ENCODE peak calls at places on chromosomes 16 and 17, in eight cellular contexts. R is CD8-positive, alpha-beta T cell; V is GM23248; U is HAP-1; L is ascending aorta; H is fibroblast of lung; X is spleen; Z is trophoblast cell. W is an unnamed sample.

GRCh38 chr17:35188111-35188510 is 6.1 kb downstream of the SLC35G3 start:
- DNase-seq in Z (no peak), H (no peak), U (no peak), L (no peak), R (no peak), V (no peak), X (no peak), W (no peak)

GRCh38 chr16:85555549-85556455 is 57.3 kb upstream of the GSE1 start:
- DNase-seq in V (peak; percentile 61), L (no peak), R (no peak), H (no peak), X (no peak), Z (peak; percentile 68), U (peak; percentile 90), W (peak; percentile 70)

GRCh38 chr16:78761427-78761826 is 662.0 kb downstream of the WWOX start:
- DNase-seq in L (no peak), Z (no peak), X (no peak), R (no peak), H (no peak), V (no peak), U (no peak), W (no peak)

GRCh38 chr17:57987582-57988300 is at the start of gene VEZF1:
- DNase-seq in R (peak; percentile 70), U (peak; percentile 88), V (peak; percentile 90), H (peak; percentile 59), Z (peak; percentile 34), L (peak; percentile 85), X (peak; percentile 96), W (peak; percentile 89)

GRCh38 chr17:13806023-13806553 is 204.4 kb upstream of the HS3ST3A1 start:
- DNase-seq in R (no peak), Z (no peak), L (no peak), V (no peak), U (no peak), X (no peak), H (no peak), W (no peak)

GRCh38 chr16:10373556-10373955 is 12.3 kb upstream of the ATF7IP2 start:
- DNase-seq in H (no peak), L (no peak), U (no peak), X (peak; percentile 2), R (no peak), V (no peak), Z (no peak), W (no peak)

GRCh38 chr17:40312131-40312731 is 3.3 kb downstream of the RARA start:
- DNase-seq in L (peak; percentile 86), X (no peak), R (no peak), U (no peak), Z (no peak), V (no peak), H (no peak), W (no peak)

GRCh38 chr17:61744252-61744651 is 119.1 kb downstream of the BRIP1 start:
- DNase-seq in X (no peak), R (no peak), H (no peak), U (no peak), Z (no peak), V (no peak), L (no peak), W (no peak)

GRCh38 chr16:67942200-67942509 is 1.8 kb downstream of the LCAT start:
- DNase-seq in Z (no peak), R (no peak), H (no peak), U (peak; percentile 70), X (no peak), V (peak; percentile 60), L (no peak), W (peak; percentile 55)

GRCh38 chr16:47460301-47460754 is 535 bp downstream of the ITFG1 start:
- DNase-seq in V (peak; percentile 34), Z (peak; percentile 37), X (no peak), U (no peak), R (no peak), L (no peak), H (no peak), W (peak; percentile 32)

GRCh38 chr17:73526851-73527250 is 117.4 kb downstream of the SDK2 start:
- DNase-seq in U (no peak), H (no peak), Z (no peak), X (peak; percentile 14), R (no peak), V (no peak), L (no peak), W (no peak)

GRCh38 chr16:83355570-83356218 is 452.1 kb upstream of the HSBP1 start:
- DNase-seq in R (no peak), X (no peak), U (no peak), Z (no peak), V (no peak), H (no peak), L (no peak), W (no peak)

GRCh38 chr16:14447783-14448182 is 182.3 kb downstream of the PARN start:
- DNase-seq in L (no peak), X (no peak), U (no peak), Z (no peak), H (no peak), V (no peak), R (no peak), W (no peak)

GRCh38 chr17:81859906-81860755 is at the start of gene P4HB:
- DNase-seq in V (peak; percentile 48), R (no peak), H (no peak), X (peak; percentile 98), Z (no peak), L (no peak), U (peak; percentile 99), W (no peak)

DNA sequence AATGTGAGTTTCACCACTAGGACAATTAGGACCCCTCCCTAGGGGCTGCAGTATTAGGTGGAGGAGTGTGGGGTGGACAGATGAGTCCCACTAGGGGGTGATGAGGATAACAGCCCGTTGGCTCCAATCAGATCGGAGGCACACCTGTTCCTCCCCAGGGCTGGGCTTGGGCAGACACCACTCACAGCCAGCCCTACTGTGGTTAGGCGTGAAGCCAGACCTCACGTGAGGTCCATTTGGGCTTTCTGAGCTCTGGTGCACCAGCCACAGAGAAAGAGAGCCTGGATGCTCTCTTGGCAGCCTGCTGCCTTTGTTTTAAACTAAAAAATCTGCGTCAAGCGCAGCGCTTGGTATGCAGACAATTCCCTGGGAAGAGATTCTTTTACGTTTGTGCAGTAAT is 167.5 kb upstream of the WSCD1 start:
- DNase-seq in R (no peak), L (no peak), V (no peak), U (no peak), H (no peak), X (no peak), Z (no peak), W (no peak)
- H3K4me3 ChIP-seq in R (no peak overlapping the region), L (no peak overlapping the region), V (no peak overlapping the region), U (no peak overlapping the region), H (no peak overlapping the region), X (no peak overlapping the region), Z (no peak overlapping the region), W (no peak overlapping the region)

GRCh38 chr17:45289316-45290268 is 27.2 kb downstream of the MAP3K14 start:
- DNase-seq in R (no peak), U (no peak), Z (no peak), L (no peak), V (no peak), X (no peak), H (no peak), W (no peak)

GRCh38 chr17:45292696-45293412 is 24.0 kb downstream of the MAP3K14 start:
- DNase-seq in R (no peak), U (no peak), X (no peak), V (no peak), L (no peak), H (no peak), Z (no peak), W (no peak)

GRCh38 chr17:45290269-45290765 is 26.5 kb downstream of the MAP3K14 start:
- DNase-seq in X (no peak), Z (no peak), U (no peak), L (no peak), H (no peak), V (no peak), R (no peak), W (no peak)

GRCh38 chr17:45293413-45294211 is 23.2 kb downstream of the MAP3K14 start:
- DNase-seq in Z (peak; percentile 57), U (no peak), V (peak; percentile 96), L (peak; percentile 94), R (no peak), X (peak; percentile 82), H (peak; percentile 96), W (peak; percentile 87)

GRCh38 chr17:45291170-45291805 is 25.5 kb downstream of the MAP3K14 start:
- DNase-seq in R (no peak), V (no peak), Z (no peak), H (no peak), X (no peak), U (no peak), L (no peak), W (no peak)
- H3K4me1 ChIP-seq in R (peaks cover 12% of the 10 kb centered on the region), V (peaks cover 47% of the 10 kb centered on the region), Z (peaks cover 17% of the 10 kb centered on the region), H (peaks cover 24% of the 10 kb centered on the region), X (peaks cover 54% of the 10 kb centered on the region), U (no peaks in the 10 kb centered on the region), L (peaks cover 53% of the 10 kb centered on the region), W (peaks cover 49% of the 10 kb centered on the region)

GRCh38 chr17:60392042-60392844 is at the start of gene USP32:
- DNase-seq in U (peak; percentile 100), H (peak; percentile 98), L (peak; percentile 99), V (peak; percentile 99), R (peak; percentile 97), X (peak; percentile 100), Z (peak; percentile 97), W (peak; percentile 98)

GRCh38 chr17:60390223-60390622 is 1.7 kb downstream of the USP32 start:
- DNase-seq in L (no peak), Z (no peak), H (peak; percentile 38), U (no peak), V (peak; percentile 83), R (no peak), X (no peak), W (peak; percentile 18)

GRCh38 chr17:60391419-60392041 is 403 bp downstream of the USP32 start:
- DNase-seq in X (no peak), V (no peak), H (peak; percentile 25), Z (no peak), L (no peak), R (no peak), U (no peak), W (peak; percentile 90)

GRCh38 chr17:60392845-60393702 is 1.1 kb upstream of the USP32 start:
- DNase-seq in U (peak; percentile 54), L (peak; percentile 67), X (no peak), H (peak; percentile 66), Z (no peak), R (peak; percentile 1), V (peak; percentile 70), W (peak; percentile 58)

GRCh38 chr17:60390881-60391418 is 983 bp downstream of the USP32 start:
- DNase-seq in V (peak; percentile 68), R (no peak), X (peak; percentile 80), Z (no peak), H (peak; percentile 39), L (peak; percentile 66), U (peak; percentile 58), W (peak; percentile 49)
- H3K4me3 ChIP-seq in V (peak overlapping the region; percentile 89), R (peak overlapping the region; percentile 86), X (peak overlapping the region; percentile 88), Z (peak overlapping the region; percentile 87), H (peak overlapping the region; percentile 89), L (peak overlapping the region; percentile 90), U (peak overlapping the region; percentile 80), W (peak overlapping the region; percentile 58)

DNA sequence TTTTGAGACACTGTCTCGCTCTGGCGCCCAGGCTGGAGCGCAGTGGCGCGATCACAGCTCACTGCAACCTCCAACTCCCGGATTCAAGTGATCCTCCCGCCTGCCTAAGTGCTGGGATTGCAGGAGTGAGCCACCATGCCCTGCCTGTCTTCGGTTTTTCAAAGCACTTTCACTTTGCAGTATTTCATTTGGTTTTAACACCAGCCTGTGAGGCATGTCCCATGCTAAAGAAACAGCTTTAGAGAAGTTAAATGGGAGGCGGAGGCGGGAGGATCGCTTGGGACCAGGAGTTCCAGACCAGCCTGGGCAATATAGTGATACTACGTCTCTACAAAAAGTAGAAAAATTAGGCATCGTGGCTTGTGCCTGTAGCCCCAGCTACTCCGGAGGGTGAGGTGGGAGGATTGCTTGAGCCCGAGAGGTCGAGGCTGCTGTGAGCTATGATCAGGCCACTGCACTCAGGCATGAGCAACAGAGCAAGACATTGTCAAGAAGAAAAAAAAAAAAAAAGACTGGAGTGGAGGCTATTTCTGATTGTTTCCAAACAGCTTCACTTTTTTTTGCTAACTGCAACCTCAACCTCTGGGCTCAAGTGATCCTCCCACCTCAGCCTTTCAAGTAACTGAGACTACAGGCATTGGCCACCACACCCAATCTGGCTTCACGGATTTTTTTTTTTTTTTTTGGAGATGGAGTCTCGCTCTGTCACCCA is 1.3 kb downstream of the METTL23 start:
- DNase-seq in U (no peak), V (peak; percentile 65), Z (no peak), X (no peak), L (no peak), R (no peak), H (peak; percentile 21), W (no peak)
- H3K4me1 ChIP-seq in U (peaks cover 13% of the 10 kb centered on the region), V (peaks cover 25% of the 10 kb centered on the region), Z (no peaks in the 10 kb centered on the region), X (peaks cover 65% of the 10 kb centered on the region), L (peaks cover 33% of the 10 kb centered on the region), R (peaks cover 51% of the 10 kb centered on the region), H (peaks cover 2% of the 10 kb centered on the region), W (peaks cover 24% of the 10 kb centered on the region)